ENCODE peak calls at places on chromosomes 11 and 22, in nine cellular contexts. K, H, J, W, N, R, I, Q and V are unnamed samples.

GRCh38 chr11:36265793-36266628 is 23.2 kb downstream of the COMMD9 start:
- DNase-seq in R (peak), K (no peak), W (peak), J (peak), H (peak), N (peak), Q (peak), I (no peak), V (peak)

GRCh38 chr11:8765294-8765693 is 82.7 kb downstream of the RPL27A start:
- DNase-seq in K (no peak), W (peak), I (no peak), H (no peak), N (peak), R (no peak), J (no peak), Q (peak), V (peak)

GRCh38 chr11:86800076-86800955 is at the start of gene PRSS23:
- DNase-seq in Q (peak), H (peak), N (peak), R (peak), W (peak), J (peak), K (no peak), I (no peak), V (peak)

GRCh38 chr11:66344550-66345315 is at the start of gene BRMS1:
- DNase-seq in I (peak), K (peak), W (peak), H (peak), J (peak), N (peak), Q (peak), R (peak), V (peak)

GRCh38 chr22:47370448-47371262 is 608.2 kb downstream of the TBC1D22A start:
- DNase-seq in J (no peak), W (no peak), I (no peak), K (no peak), R (peak), H (no peak), Q (no peak), N (no peak), V (no peak)

GRCh38 chr22:32527756-32528155 is 53.1 kb downstream of the FBXO7 start:
- DNase-seq in I (no peak), W (no peak), K (no peak), Q (no peak), N (no peak), R (no peak), H (no peak), J (no peak), V (no peak)

GRCh38 chr22:22714600-22715361 is 70.4 kb downstream of the GGTLC2 start:
- DNase-seq in N (no peak), I (no peak), Q (no peak), J (peak), K (no peak), H (no peak), R (no peak), W (no peak), V (no peak)

GRCh38 chr11:33779849-33780528 is 5.7 kb upstream of the FBXO3 start:
- DNase-seq in K (no peak), R (no peak), Q (no peak), N (no peak), W (peak), J (no peak), H (no peak), I (no peak), V (peak)

GRCh38 chr22:45448431-45448830 is 34.9 kb downstream of the RIBC2 start:
- DNase-seq in I (no peak), R (no peak), K (no peak), J (no peak), W (no peak), H (no peak), Q (no peak), N (no peak), V (no peak)

GRCh38 chr11:126339866-126340434 is 15.5 kb upstream of the ST3GAL4 start:
- DNase-seq in W (no peak), H (no peak), R (peak), K (no peak), N (no peak), Q (no peak), J (no peak), I (no peak), V (no peak)

GRCh38 chr11:63635762-63636465 is 21.7 kb upstream of the PLAAT3 start:
- DNase-seq in I (peak), J (peak), R (peak), H (peak), K (no peak), N (peak), Q (peak), W (peak), V (peak)

GRCh38 chr22:43789452-43789851 is 22.7 kb downstream of the EFCAB6 start:
- DNase-seq in K (no peak), J (no peak), N (no peak), H (no peak), Q (no peak), W (peak), R (peak), I (peak), V (peak)

GRCh38 chr11:45802531-45803317 is 2.2 kb upstream of the SLC35C1 start:
- DNase-seq in W (no peak), N (peak), H (no peak), Q (no peak), I (no peak), R (no peak), J (no peak), K (no peak), V (no peak)

GRCh38 chr11:121890377-121890776 is 225.6 kb downstream of the BLID start:
- DNase-seq in H (no peak), R (no peak), W (no peak), I (no peak), Q (peak), K (no peak), N (no peak), J (no peak), V (peak)

GRCh38 chr22:44089717-44090570 is 65.8 kb downstream of the PARVB start:
- DNase-seq in I (no peak), W (no peak), R (no peak), H (no peak), N (no peak), J (no peak), K (no peak), Q (no peak), V (no peak)

GRCh38 chr11:19594326-19594725 is 118.3 kb upstream of the NAV2 start:
- DNase-seq in J (no peak), W (no peak), N (no peak), H (no peak), R (no peak), K (no peak), Q (no peak), I (no peak), V (no peak)

GRCh38 chr11:125348141-125348651 is 147.9 kb downstream of the FEZ1 start:
- DNase-seq in K (no peak), R (no peak), N (no peak), Q (no peak), I (no peak), J (no peak), W (no peak), H (no peak), V (no peak)

GRCh38 chr11:72585762-72586590 is 88.2 kb downstream of the PDE2A start:
- DNase-seq in W (peak), N (peak), H (peak), K (no peak), J (peak), Q (peak), R (peak), I (peak), V (peak)